ENCODE peak calls at places on chromosomes 11 and 22, in eight cellular contexts. P is foreskin fibroblast, U is sigmoid colon, I is kidney, G is AG10803, H is mucosa of descending colon, A is lung, N is brain microvascular endothelial cell. T is an unnamed sample.
A peak's percentile ranks its signal among the peaks of the same experiment; 100 is the strongest.

GRCh38 chr11:44775366-44776356 is 48.9 kb downstream of the TSPAN18 start:
- DNase-seq in P (no peak), U (peak; percentile 81), I (no peak), G (peak; percentile 47), H (peak; percentile 71), A (peak; percentile 38), N (peak; percentile 32), T (no peak)

GRCh38 chr11:34154059-34154875 is 48.8 kb downstream of the NAT10 start:
- DNase-seq in P (no peak), U (no peak), I (peak; percentile 47), G (no peak), H (no peak), A (no peak), N (no peak), T (no peak)

GRCh38 chr11:106231591-106231990 is 154.1 kb downstream of the AASDHPPT start:
- DNase-seq in P (peak; percentile 23), U (no peak), I (no peak), G (peak; percentile 45), H (no peak), A (no peak), N (no peak), T (no peak)

GRCh38 chr11:68505596-68505995 is 45.0 kb downstream of the PPP6R3 start:
- DNase-seq in P (no peak), U (no peak), I (no peak), G (peak; percentile 22), H (no peak), A (no peak), N (peak; percentile 45), T (no peak)

GRCh38 chr11:112024178-112024777 is 930 bp upstream of the DLAT start:
- DNase-seq in P (no peak), U (no peak), I (no peak), G (no peak), H (no peak), A (no peak), N (no peak), T (no peak)

GRCh38 chr11:7196396-7197146 is 55.1 kb upstream of the SYT9 start:
- DNase-seq in P (peak; percentile 3), U (no peak), I (no peak), G (no peak), H (no peak), A (no peak), N (no peak), T (no peak)

GRCh38 chr11:11813288-11813962 is 28.3 kb upstream of the USP47 start:
- DNase-seq in P (peak; percentile 94), U (peak; percentile 78), I (no peak), G (peak; percentile 96), H (no peak), A (peak; percentile 43), N (peak; percentile 97), T (peak; percentile 28)

GRCh38 chr11:130431806-130432205 is 3.4 kb upstream of the ADAMTS8 start:
- DNase-seq in P (no peak), U (no peak), I (no peak), G (peak; percentile 68), H (no peak), A (no peak), N (peak; percentile 11), T (no peak)

GRCh38 chr11:107563702-107564101 is 1.8 kb downstream of the ALKBH8 start:
- DNase-seq in P (peak; percentile 45), U (no peak), I (no peak), G (peak; percentile 74), H (no peak), A (no peak), N (peak; percentile 64), T (no peak)

GRCh38 chr11:117884994-117885393 is 8.5 kb upstream of the FXYD6 start:
- DNase-seq in P (peak; percentile 9), U (peak; percentile 82), I (no peak), G (peak; percentile 11), H (no peak), A (no peak), N (peak; percentile 43), T (no peak)

DNA sequence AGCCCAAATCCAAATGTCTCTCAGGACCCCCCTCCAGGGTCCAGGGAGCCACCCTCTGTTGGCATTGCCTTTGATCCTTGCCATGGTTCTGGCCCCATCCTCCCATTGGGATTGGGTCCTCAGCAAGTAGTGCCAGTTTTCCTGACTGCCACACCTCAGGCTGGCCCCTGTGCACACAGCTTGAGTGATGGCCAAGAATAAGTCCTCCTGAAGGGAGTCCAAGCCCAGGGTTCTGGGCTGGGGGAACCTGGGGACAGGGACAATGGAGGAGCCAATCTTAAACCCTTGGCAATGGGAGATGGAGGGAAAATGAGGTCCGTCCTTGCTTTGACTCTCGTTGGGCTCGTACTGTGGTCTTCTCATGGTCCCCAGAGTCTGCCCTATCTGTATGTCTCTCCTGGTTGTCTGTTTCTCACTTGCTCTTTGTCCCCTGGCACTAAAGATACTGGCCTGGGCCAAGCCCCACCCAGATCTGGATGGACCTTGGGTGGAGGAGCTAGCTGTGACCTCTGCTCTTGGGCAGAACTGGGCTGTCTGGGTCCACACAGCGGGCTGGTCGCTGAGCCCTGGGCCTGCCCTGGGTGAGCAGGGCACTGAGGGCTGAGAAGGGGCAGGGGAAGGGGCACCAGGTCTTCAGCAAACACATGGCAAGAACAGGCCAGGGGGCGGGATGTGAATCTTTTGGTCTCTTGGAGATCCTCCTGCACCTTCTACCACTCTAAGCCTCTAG is 2.9 kb downstream of the SOX10 start:
- DNase-seq in P (no peak), U (no peak), I (no peak), G (no peak), H (peak; percentile 57), A (no peak), N (no peak), T (no peak)
- H3K4me3 ChIP-seq in P (no peak overlapping the region), U (peak overlapping the region; percentile 25), I (no peak overlapping the region), G (no peak overlapping the region), H (no peak overlapping the region), A (no peak overlapping the region), N (no peak overlapping the region), T (no peak overlapping the region)

DNA sequence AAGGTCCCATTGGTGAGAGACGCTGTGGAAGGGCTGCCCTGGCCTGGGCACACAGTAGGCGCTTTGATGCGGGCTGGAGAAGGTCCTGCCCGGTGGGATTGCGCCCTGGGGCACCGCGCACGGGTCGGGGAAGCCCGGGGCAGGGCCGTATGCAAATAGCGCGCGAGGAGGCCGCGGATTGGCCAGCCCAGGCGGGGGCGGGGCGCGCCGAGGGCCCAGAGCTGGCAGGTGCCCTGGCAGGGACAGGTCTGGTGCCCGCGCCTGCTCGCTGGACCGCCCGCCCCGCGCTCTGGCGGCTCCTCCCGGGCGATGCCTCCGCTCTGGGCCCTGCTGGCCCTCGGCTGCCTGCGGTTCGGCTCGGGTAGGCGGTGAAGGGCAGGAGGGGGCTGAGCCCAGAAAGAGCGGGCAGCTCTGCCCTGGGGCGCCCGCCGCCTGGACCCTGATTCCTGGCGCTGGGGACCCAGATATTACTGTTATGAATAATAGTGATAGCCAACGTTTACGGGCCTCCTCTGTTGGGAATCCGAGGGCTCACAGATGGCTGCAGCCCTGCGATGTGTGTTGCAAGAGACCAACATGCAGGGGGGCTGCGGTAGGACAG is at the start of gene UPK3A:
- DNase-seq in P (no peak), U (no peak), I (peak; percentile 88), G (no peak), H (peak; percentile 91), A (peak; percentile 80), N (no peak), T (no peak)
- H3K4me3 ChIP-seq in P (no peak within 1 kb of the TSS), U (peak within 1 kb of the TSS; percentile 27), I (no peak within 1 kb of the TSS), G (no peak within 1 kb of the TSS), H (no peak within 1 kb of the TSS), A (no peak within 1 kb of the TSS), N (peak within 1 kb of the TSS; percentile 22), T (peak within 1 kb of the TSS; percentile 69)

DNA sequence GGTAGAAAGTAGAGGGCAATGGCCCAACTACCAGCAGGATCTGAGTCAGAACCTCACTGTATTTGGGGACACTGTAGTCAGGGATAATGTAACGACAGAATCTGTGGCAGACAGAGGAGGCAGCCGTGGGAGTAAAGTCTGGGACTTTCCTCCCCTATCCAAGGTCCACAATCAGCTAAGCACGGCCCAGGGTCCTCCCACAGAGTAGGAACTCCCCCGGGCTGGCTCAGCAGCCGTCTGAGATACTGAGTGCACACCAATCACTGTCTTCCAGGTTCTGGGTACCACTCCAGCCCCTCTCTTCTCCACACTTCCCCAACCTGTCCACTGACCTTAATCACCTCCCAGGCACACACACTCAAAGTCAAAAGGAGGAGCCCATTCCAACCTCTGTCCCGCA is 3.2 kb downstream of the IGSF9B start:
- DNase-seq in P (no peak), U (no peak), I (no peak), G (no peak), H (no peak), A (no peak), N (no peak), T (no peak)
- H3K4me3 ChIP-seq in P (no peak overlapping the region), U (no peak overlapping the region), I (no peak overlapping the region), G (no peak overlapping the region), H (no peak overlapping the region), A (no peak overlapping the region), N (no peak overlapping the region), T (peak overlapping the region; percentile 81)

GRCh38 chr22:24948356-24949202 is 2.1 kb upstream of the LHFPL7 start:
- DNase-seq in P (no peak), U (no peak), I (no peak), G (no peak), H (no peak), A (no peak), N (no peak), T (no peak)

GRCh38 chr22:24952837-24953293 is 349 bp downstream of the KIAA1671 start:
- DNase-seq in P (peak; percentile 15), U (peak; percentile 78), I (peak; percentile 86), G (peak; percentile 33), H (no peak), A (peak; percentile 55), N (peak; percentile 52), T (no peak)

GRCh38 chr22:24951942-24952836 is at the start of gene KIAA1671:
- DNase-seq in P (peak; percentile 32), U (peak; percentile 88), I (peak; percentile 95), G (peak; percentile 40), H (peak; percentile 96), A (peak; percentile 85), N (peak; percentile 39), T (peak; percentile 18)

GRCh38 chr22:24947881-24948280 is 1.4 kb upstream of the LHFPL7 start:
- DNase-seq in P (no peak), U (no peak), I (no peak), G (no peak), H (no peak), A (no peak), N (no peak), T (no peak)

GRCh38 chr22:24950272-24950902 is 2.1 kb upstream of the KIAA1671 start:
- DNase-seq in P (no peak), U (no peak), I (no peak), G (peak; percentile 62), H (no peak), A (no peak), N (peak; percentile 26), T (no peak)
- H3K4me3 ChIP-seq in P (no peak overlapping the region), U (no peak overlapping the region), I (no peak overlapping the region), G (no peak overlapping the region), H (no peak overlapping the region), A (no peak overlapping the region), N (no peak overlapping the region), T (peak overlapping the region; percentile 32)

DNA sequence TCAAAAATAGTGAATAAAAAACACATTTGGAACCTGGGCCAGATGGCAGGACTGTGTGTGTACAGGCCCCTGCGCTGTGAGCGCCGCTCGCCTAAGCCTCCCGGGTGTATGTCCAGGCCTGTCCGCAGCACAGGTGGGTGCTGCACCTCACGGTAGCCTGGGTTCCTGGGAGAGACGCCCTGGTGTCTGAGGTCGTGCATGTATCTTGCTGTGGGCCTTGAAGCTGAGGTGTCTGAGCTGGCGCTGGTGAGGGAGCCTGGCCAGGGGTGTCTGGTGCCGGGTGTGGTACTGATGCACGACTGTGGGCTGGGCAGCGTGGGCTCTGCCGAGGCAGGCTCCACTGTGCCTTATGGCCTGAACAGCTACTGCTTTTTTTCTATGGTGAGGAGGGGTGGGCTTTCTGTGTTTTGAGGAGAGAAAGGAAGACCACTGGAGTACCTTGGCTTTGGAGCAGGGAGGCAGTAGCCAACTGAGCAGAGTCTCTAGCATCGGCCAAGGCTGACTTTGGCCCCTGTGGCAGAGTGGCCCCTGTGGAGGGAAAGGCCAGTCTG is 4.2 kb upstream of the ZDHHC8 start:
- DNase-seq in P (no peak), U (no peak), I (no peak), G (no peak), H (no peak), A (no peak), N (no peak), T (no peak)
- H3K4me3 ChIP-seq in P (no peak overlapping the region), U (no peak overlapping the region), I (no peak overlapping the region), G (no peak overlapping the region), H (no peak overlapping the region), A (no peak overlapping the region), N (no peak overlapping the region), T (no peak overlapping the region)

T was measured in thoracic aorta.